ENCODE peak calls at places on chromosomes 4 and X, in six cellular contexts. One of them, this sample, is unnamed.

GRCh38 chr4:27176400-27176799 is 315.8 kb downstream of the STIM2 start:
- DNase-seq in upper lobe of right lung: no peak
- DNase-seq in mesothelial cell of epicardium: no peak
- DNase-seq in endothelial cell of umbilical vein: no peak
- DNase-seq in AG09319: peak
- DNase-seq in AG04450: no peak
- DNase-seq in this sample: no peak

GRCh38 chrX:253451-254297 is 27.5 kb upstream of the PLCXD1 start:
- DNase-seq in upper lobe of right lung: peak
- DNase-seq in mesothelial cell of epicardium: no peak
- DNase-seq in endothelial cell of umbilical vein: peak
- DNase-seq in AG09319: no peak
- DNase-seq in AG04450: no peak
- DNase-seq in this sample: no peak

GRCh38 chr4:7871356-7871755 is 68.3 kb downstream of the AFAP1 start:
- DNase-seq in upper lobe of right lung: no peak
- DNase-seq in mesothelial cell of epicardium: no peak
- DNase-seq in endothelial cell of umbilical vein: no peak
- DNase-seq in AG09319: no peak
- DNase-seq in AG04450: no peak
- DNase-seq in this sample: no peak

GRCh38 chrX:144791298-144791697 is 456.0 kb upstream of the SPANXN1 start:
- DNase-seq in upper lobe of right lung: no peak
- DNase-seq in mesothelial cell of epicardium: no peak
- DNase-seq in endothelial cell of umbilical vein: no peak
- DNase-seq in AG09319: no peak
- DNase-seq in AG04450: no peak
- DNase-seq in this sample: no peak

GRCh38 chr4:8232748-8233147 is 33.7 kb downstream of the SH3TC1 start:
- DNase-seq in upper lobe of right lung: no peak
- DNase-seq in mesothelial cell of epicardium: no peak
- DNase-seq in endothelial cell of umbilical vein: no peak
- DNase-seq in AG09319: no peak
- DNase-seq in AG04450: no peak
- DNase-seq in this sample: no peak

GRCh38 chr4:147674073-147674472 is 9.9 kb downstream of the PRMT9 start:
- DNase-seq in upper lobe of right lung: no peak
- DNase-seq in mesothelial cell of epicardium: no peak
- DNase-seq in endothelial cell of umbilical vein: no peak
- DNase-seq in AG09319: no peak
- DNase-seq in AG04450: no peak
- DNase-seq in this sample: no peak

GRCh38 chr4:101279377-101279871 is 67.9 kb downstream of the PPP3CA start:
- DNase-seq in upper lobe of right lung: no peak
- DNase-seq in mesothelial cell of epicardium: no peak
- DNase-seq in endothelial cell of umbilical vein: peak
- DNase-seq in AG09319: peak
- DNase-seq in AG04450: peak
- DNase-seq in this sample: no peak

GRCh38 chrX:18879144-18879543 is 104.8 kb downstream of the PHKA2 start:
- DNase-seq in upper lobe of right lung: no peak
- DNase-seq in mesothelial cell of epicardium: no peak
- DNase-seq in endothelial cell of umbilical vein: no peak
- DNase-seq in AG09319: no peak
- DNase-seq in AG04450: no peak
- DNase-seq in this sample: no peak

GRCh38 chr4:94642561-94642866 is 115.2 kb upstream of the BMPR1B start:
- DNase-seq in upper lobe of right lung: no peak
- DNase-seq in mesothelial cell of epicardium: no peak
- DNase-seq in endothelial cell of umbilical vein: no peak
- DNase-seq in AG09319: no peak
- DNase-seq in AG04450: no peak
- DNase-seq in this sample: no peak

GRCh38 chrX:123833387-123833786 is 26.5 kb upstream of the XIAP start:
- DNase-seq in upper lobe of right lung: no peak
- DNase-seq in mesothelial cell of epicardium: no peak
- DNase-seq in endothelial cell of umbilical vein: peak
- DNase-seq in AG09319: no peak
- DNase-seq in AG04450: peak
- DNase-seq in this sample: peak

GRCh38 chr4:83757121-83757621 is 221.3 kb downstream of the GPAT3 start:
- DNase-seq in upper lobe of right lung: no peak
- DNase-seq in mesothelial cell of epicardium: no peak
- DNase-seq in endothelial cell of umbilical vein: no peak
- DNase-seq in AG09319: no peak
- DNase-seq in AG04450: no peak
- DNase-seq in this sample: no peak

GRCh38 chr4:54661156-54661555 is 3.4 kb downstream of the KIT start:
- DNase-seq in upper lobe of right lung: no peak
- DNase-seq in mesothelial cell of epicardium: no peak
- DNase-seq in endothelial cell of umbilical vein: no peak
- DNase-seq in AG09319: no peak
- DNase-seq in AG04450: no peak
- DNase-seq in this sample: no peak

GRCh38 chr4:116926631-116927295 is 158.6 kb downstream of the TRAM1L1 start:
- DNase-seq in upper lobe of right lung: no peak
- DNase-seq in mesothelial cell of epicardium: no peak
- DNase-seq in endothelial cell of umbilical vein: no peak
- DNase-seq in AG09319: no peak
- DNase-seq in AG04450: no peak
- DNase-seq in this sample: no peak

GRCh38 chr4:80900908-80901307 is 129.6 kb upstream of the BMP3 start:
- DNase-seq in upper lobe of right lung: no peak
- DNase-seq in mesothelial cell of epicardium: no peak
- DNase-seq in endothelial cell of umbilical vein: no peak
- DNase-seq in AG09319: no peak
- DNase-seq in AG04450: no peak
- DNase-seq in this sample: no peak

GRCh38 chr4:158624889-158625478 is 46.7 kb downstream of the C4orf46 start:
- DNase-seq in upper lobe of right lung: no peak
- DNase-seq in mesothelial cell of epicardium: no peak
- DNase-seq in endothelial cell of umbilical vein: peak
- DNase-seq in AG09319: peak
- DNase-seq in AG04450: peak
- DNase-seq in this sample: no peak

GRCh38 chrX:16807548-16807947 is 21.3 kb downstream of the TXLNG start:
- DNase-seq in upper lobe of right lung: no peak
- DNase-seq in mesothelial cell of epicardium: no peak
- DNase-seq in endothelial cell of umbilical vein: peak
- DNase-seq in AG09319: no peak
- DNase-seq in AG04450: no peak
- DNase-seq in this sample: no peak

DNA sequence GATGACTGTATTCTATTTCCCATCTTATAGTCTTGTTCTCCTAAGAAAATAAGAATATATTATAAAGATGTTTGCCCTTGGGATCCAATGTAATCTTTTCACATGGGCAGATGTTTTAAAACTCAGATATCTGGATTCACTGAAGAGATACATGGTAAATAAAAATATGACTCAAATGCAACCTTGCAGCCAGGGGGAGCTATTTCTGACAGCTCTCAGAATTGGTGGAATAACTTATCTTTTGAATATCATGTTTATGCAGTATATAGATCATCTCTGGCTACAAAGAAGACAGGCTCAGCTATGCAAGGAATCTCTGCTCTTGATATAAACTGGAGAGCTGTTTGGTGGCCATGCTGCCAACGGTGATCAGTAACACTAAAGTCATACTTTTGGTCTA is 274.7 kb downstream of the GLUD2 start:
- DNase-seq in upper lobe of right lung: no peak
- DNase-seq in mesothelial cell of epicardium: no peak
- DNase-seq in endothelial cell of umbilical vein: no peak
- DNase-seq in AG09319: no peak
- DNase-seq in AG04450: no peak
- DNase-seq in this sample: no peak
- TF ChIP-seq CTCF in upper lobe of right lung: no peak
- TF ChIP-seq CTCF in mesothelial cell of epicardium: peak
- TF ChIP-seq CTCF in endothelial cell of umbilical vein: no peak
- TF ChIP-seq CTCF in AG09319: peak
- TF ChIP-seq CTCF in AG04450: no peak
- TF ChIP-seq CTCF in this sample: no peak

GRCh38 chr4:3767569-3768288 is 1.5 kb downstream of the ADRA2C start:
- DNase-seq in upper lobe of right lung: no peak
- DNase-seq in mesothelial cell of epicardium: no peak
- DNase-seq in endothelial cell of umbilical vein: no peak
- DNase-seq in AG09319: no peak
- DNase-seq in AG04450: no peak
- DNase-seq in this sample: no peak

GRCh38 chr4:3766207-3766790 is at the start of gene ADRA2C:
- DNase-seq in upper lobe of right lung: no peak
- DNase-seq in mesothelial cell of epicardium: no peak
- DNase-seq in endothelial cell of umbilical vein: no peak
- DNase-seq in AG09319: no peak
- DNase-seq in AG04450: no peak
- DNase-seq in this sample: no peak

GRCh38 chr4:3766791-3767561 is 791 bp downstream of the ADRA2C start:
- DNase-seq in upper lobe of right lung: no peak
- DNase-seq in mesothelial cell of epicardium: no peak
- DNase-seq in endothelial cell of umbilical vein: no peak
- DNase-seq in AG09319: no peak
- DNase-seq in AG04450: no peak
- DNase-seq in this sample: no peak

GRCh38 chr4:3762753-3763511 is 3.3 kb upstream of the ADRA2C start:
- DNase-seq in upper lobe of right lung: no peak
- DNase-seq in mesothelial cell of epicardium: no peak
- DNase-seq in endothelial cell of umbilical vein: no peak
- DNase-seq in AG09319: no peak
- DNase-seq in AG04450: no peak
- DNase-seq in this sample: no peak

DNA sequence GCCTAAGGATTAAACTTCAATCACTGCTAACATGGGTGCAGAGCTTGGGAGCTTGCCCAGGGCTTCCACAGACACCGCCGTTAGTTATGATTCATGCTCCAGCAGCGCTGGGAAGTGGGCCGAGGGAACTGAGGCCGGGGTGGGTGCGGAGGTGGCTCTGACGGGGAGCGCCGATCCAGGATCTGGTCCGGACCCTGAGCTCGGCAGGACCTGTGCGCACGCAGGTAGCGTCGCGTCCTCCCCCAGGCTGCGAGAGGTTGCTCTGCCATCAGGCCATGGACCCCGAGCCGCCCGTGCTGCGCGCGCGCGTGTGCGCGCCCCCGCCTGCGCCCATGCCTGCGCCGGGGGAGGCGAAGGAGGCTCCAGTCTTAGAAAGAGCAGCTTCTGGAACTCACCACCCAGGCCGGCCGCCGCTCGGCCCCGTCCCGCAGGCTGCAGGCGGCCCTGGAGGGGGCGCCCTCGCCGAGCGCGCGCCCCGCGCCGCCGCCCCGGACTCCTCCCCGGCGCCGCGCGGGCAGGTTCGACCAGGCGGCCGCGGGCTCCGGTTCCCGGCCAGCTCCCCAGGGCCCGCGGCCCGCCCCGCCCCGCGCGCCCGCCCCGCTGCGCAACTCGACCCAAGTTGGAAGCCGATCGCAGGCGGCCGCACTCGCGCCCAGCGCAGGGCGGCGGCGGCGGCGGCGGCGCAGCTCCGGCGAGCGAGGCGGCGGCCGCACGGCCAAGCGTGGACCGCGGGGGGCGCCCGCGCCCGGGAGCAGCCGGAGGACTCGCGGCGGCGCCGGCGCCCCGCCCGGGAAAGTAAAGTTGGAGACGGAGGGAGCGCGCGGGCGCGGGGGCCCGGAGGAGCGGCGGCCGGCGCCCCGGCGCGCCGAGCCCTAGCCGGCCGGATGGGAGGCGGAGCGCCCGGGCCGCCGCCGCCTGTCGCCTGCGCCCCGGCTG is 646 bp upstream of the ADRA2C start:
- DNase-seq in upper lobe of right lung: no peak
- DNase-seq in mesothelial cell of epicardium: peak
- DNase-seq in endothelial cell of umbilical vein: no peak
- DNase-seq in AG09319: no peak
- DNase-seq in AG04450: no peak
- DNase-seq in this sample: peak
- TF ChIP-seq CTCF in upper lobe of right lung: no peak
- TF ChIP-seq CTCF in mesothelial cell of epicardium: no peak
- TF ChIP-seq CTCF in endothelial cell of umbilical vein: peak
- TF ChIP-seq CTCF in AG09319: no peak
- TF ChIP-seq CTCF in AG04450: no peak
- TF ChIP-seq CTCF in this sample: peak

DNA sequence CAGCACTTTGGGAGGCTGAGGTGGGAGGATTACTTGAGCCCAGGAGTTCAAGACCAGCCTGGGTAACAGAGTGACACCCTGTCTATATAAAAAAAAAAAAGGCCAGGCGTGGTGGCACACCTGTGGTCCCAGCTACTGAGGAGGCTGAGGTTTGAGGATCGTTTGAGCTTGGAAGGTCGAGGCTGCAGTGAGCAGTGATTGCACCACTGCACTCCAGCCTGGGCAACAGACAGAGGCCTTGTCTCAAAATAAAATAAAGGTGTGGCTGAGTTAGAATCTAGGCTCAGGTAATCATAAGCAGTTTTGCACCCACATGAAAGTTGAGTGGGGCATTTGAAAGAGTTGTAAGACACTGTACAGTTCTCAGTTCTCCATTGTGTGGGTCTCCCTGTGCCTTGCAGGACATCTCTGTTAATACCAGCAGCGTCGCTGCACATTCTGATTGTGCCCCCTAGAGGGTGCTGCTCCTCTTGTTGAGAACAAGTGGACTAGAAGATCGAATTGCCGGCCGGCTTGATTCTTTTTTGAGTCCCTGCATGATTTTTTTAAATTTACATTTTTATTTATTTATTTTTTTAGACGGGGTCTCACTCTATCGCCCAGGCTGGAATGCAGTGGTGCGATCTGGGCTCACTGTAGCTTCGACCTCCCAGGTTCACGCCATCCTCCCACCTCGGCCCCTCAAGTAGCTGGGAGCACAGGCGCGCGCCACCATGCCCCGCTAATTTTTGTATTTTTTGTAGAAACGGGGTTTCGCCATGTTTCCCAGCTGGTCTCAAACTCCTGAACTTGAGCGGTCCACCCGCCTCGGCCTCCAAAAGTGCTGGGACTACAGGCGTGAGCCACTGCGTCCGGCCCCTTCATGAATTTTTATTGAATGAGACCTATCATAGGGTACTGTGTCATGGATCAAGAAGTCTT is 73.6 kb upstream of the RBMX start:
- DNase-seq in upper lobe of right lung: peak
- DNase-seq in mesothelial cell of epicardium: no peak
- DNase-seq in endothelial cell of umbilical vein: peak
- DNase-seq in AG09319: peak
- DNase-seq in AG04450: no peak
- DNase-seq in this sample: no peak
- TF ChIP-seq CTCF in upper lobe of right lung: peak
- TF ChIP-seq CTCF in mesothelial cell of epicardium: peak
- TF ChIP-seq CTCF in endothelial cell of umbilical vein: peak
- TF ChIP-seq CTCF in AG09319: peak
- TF ChIP-seq CTCF in AG04450: peak
- TF ChIP-seq CTCF in this sample: peak

GRCh38 chr4:23333556-23333945 is 556.3 kb downstream of the PPARGC1A start:
- DNase-seq in upper lobe of right lung: no peak
- DNase-seq in mesothelial cell of epicardium: no peak
- DNase-seq in endothelial cell of umbilical vein: no peak
- DNase-seq in AG09319: no peak
- DNase-seq in AG04450: no peak
- DNase-seq in this sample: no peak

GRCh38 chr4:23333946-23334878 is 555.6 kb downstream of the PPARGC1A start:
- DNase-seq in upper lobe of right lung: no peak
- DNase-seq in mesothelial cell of epicardium: no peak
- DNase-seq in endothelial cell of umbilical vein: no peak
- DNase-seq in AG09319: no peak
- DNase-seq in AG04450: peak
- DNase-seq in this sample: no peak

GRCh38 chr4:23332266-23332665 is 557.6 kb downstream of the PPARGC1A start:
- DNase-seq in upper lobe of right lung: no peak
- DNase-seq in mesothelial cell of epicardium: no peak
- DNase-seq in endothelial cell of umbilical vein: no peak
- DNase-seq in AG09319: no peak
- DNase-seq in AG04450: no peak
- DNase-seq in this sample: no peak

GRCh38 chr4:23337292-23337691 is 552.6 kb downstream of the PPARGC1A start:
- DNase-seq in upper lobe of right lung: no peak
- DNase-seq in mesothelial cell of epicardium: no peak
- DNase-seq in endothelial cell of umbilical vein: no peak
- DNase-seq in AG09319: no peak
- DNase-seq in AG04450: no peak
- DNase-seq in this sample: no peak
- TF ChIP-seq CTCF in upper lobe of right lung: no peak
- TF ChIP-seq CTCF in mesothelial cell of epicardium: peak
- TF ChIP-seq CTCF in endothelial cell of umbilical vein: no peak
- TF ChIP-seq CTCF in AG09319: no peak
- TF ChIP-seq CTCF in AG04450: peak
- TF ChIP-seq CTCF in this sample: peak

This sample was measured in progenitor cell of endocrine pancreas.